ENCODE peak calls at places on chromosomes 6 and 20, in six cellular contexts. M is A549, Z is body of pancreas, V is heart left ventricle, W is adrenal gland, G is Peyer's patch. Q is an unnamed sample.

GRCh38 chr6:25449774-25450173 is 170.6 kb downstream of the CARMIL1 start:
- DNase-seq in M (no peak), Z (no peak), V (no peak), W (no peak), G (no peak), Q (no peak)

GRCh38 chr20:39944861-39945260 is 744.2 kb downstream of the MAFB start:
- DNase-seq in M (no peak), Z (no peak), V (no peak), W (no peak), G (no peak), Q (no peak)

GRCh38 chr6:51049983-51050877 is 231.6 kb downstream of the TFAP2B start:
- DNase-seq in M (no peak), Z (no peak), V (no peak), W (no peak), G (no peak), Q (peak; percentile 63)

GRCh38 chr6:147109707-147110106 is 94.5 kb upstream of the STXBP5 start:
- DNase-seq in M (no peak), Z (no peak), V (no peak), W (no peak), G (no peak), Q (no peak)

GRCh38 chr6:161918154-161918553 is 644.3 kb upstream of the AGPAT4 start:
- DNase-seq in M (peak; percentile 21), Z (no peak), V (no peak), W (no peak), G (no peak), Q (no peak)

GRCh38 chr6:131013495-131013894 is 49.5 kb downstream of the EPB41L2 start:
- DNase-seq in M (no peak), Z (peak; percentile 12), V (peak; percentile 32), W (no peak), G (no peak), Q (no peak)

GRCh38 chr6:129490551-129491245 is 219.3 kb downstream of the ARHGAP18 start:
- DNase-seq in M (peak; percentile 78), Z (peak; percentile 56), V (peak; percentile 50), W (no peak), G (peak; percentile 41), Q (peak; percentile 75)

GRCh38 chr20:62776692-62777527 is 19.4 kb upstream of the MRGBP start:
- DNase-seq in M (peak; percentile 61), Z (peak; percentile 57), V (no peak), W (no peak), G (peak; percentile 64), Q (peak; percentile 14)

GRCh38 chr6:143999406-143999805 is 8.7 kb downstream of the PLAGL1 start:
- DNase-seq in M (no peak), Z (no peak), V (no peak), W (no peak), G (no peak), Q (no peak)

GRCh38 chr20:59718681-59719080 is 114.3 kb downstream of the PHACTR3 start:
- DNase-seq in M (no peak), Z (no peak), V (no peak), W (no peak), G (no peak), Q (no peak)

GRCh38 chr6:11968241-11968806 is 43.8 kb upstream of the HIVEP1 start:
- DNase-seq in M (no peak), Z (no peak), V (no peak), W (no peak), G (no peak), Q (no peak)

GRCh38 chr6:155400022-155400965 is 55.3 kb downstream of the NOX3 start:
- DNase-seq in M (no peak), Z (no peak), V (no peak), W (no peak), G (no peak), Q (no peak)

GRCh38 chr6:122645256-122645655 is 35.1 kb downstream of the PKIB start:
- DNase-seq in M (no peak), Z (no peak), V (no peak), W (no peak), G (no peak), Q (no peak)

DNA sequence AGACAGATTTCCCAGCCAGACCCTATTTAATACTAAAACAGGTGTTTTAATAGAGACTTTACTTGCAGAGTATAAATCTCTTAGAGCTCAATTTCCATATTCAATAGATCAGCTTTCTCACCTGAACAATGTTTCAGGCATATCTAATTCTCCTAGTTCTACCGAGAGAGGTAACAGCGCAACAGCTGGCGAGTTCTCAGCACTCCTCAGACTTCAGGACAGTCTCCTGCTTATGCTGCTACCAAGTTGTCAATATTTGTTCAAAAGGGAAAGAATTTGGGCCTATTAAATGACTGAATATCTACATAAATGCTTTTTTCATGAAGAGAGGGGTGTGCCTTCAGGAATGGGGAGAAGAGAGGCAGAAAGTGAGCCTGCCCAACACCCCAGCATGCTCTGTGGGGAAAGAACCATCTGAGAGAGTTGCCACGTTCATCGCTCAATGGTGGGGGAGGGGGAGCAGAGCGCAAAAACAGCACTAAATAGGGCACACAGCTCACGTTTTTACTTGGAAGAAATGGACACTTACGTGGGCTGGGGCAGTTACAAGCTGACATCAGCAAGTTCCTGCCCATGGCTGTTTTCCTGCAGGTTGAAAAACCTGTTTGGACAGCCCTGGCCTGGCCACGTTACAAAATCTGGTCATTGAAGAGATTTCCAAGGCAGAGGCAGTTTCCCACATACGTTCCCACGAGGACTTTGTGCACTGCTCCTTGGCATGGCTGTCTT is 38.0 kb downstream of the EZR start:
- DNase-seq in M (no peak), Z (peak; percentile 92), V (no peak), W (no peak), G (no peak), Q (no peak)
- TF ChIP-seq POLR2A in M (no peak), Z (peak; percentile 22), V (no peak), W (no peak), G (no peak), Q (no peak)

DNA sequence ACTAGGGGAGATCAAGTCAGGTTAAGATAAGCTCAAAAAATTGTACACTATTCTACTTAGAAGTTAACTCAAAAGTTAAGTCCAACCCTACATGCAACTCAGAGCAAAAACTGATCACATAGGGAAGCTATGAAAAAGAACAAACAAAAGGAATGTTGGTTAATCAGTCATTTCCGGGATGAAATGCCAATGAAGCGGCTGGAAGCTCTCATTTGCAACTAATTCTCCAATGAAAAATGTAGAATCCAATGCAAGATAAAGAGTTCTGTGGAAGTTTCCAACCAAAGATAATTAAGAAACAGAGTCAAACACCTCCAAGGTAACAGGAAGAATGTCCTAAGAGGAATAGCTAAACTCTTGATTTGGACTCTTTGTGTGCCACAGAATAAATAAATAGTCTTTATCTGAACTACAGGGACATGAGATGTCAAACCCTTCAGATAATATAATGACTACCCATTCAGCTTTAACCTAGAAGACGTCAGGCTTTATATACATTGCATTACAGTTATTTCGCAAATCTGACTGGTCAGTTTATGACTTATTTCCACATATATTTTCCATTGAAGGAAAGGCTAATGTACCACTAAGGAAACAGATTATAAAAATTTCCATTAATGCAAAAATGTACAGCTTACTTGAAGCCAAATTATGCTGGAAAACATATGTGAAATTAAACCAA is 48.0 kb upstream of the DST start:
- DNase-seq in M (no peak), Z (no peak), V (no peak), W (no peak), G (no peak), Q (no peak)
- TF ChIP-seq POLR2A in M (no peak), Z (no peak), V (no peak), W (no peak), G (no peak), Q (no peak)

GRCh38 chr20:33649201-33649631 is 12.9 kb upstream of the C20orf144 start:
- DNase-seq in M (no peak), Z (no peak), V (no peak), W (no peak), G (no peak), Q (no peak)
- TF ChIP-seq POLR2A in M (no peak), Z (no peak), V (no peak), W (no peak), G (no peak), Q (no peak)

DNA sequence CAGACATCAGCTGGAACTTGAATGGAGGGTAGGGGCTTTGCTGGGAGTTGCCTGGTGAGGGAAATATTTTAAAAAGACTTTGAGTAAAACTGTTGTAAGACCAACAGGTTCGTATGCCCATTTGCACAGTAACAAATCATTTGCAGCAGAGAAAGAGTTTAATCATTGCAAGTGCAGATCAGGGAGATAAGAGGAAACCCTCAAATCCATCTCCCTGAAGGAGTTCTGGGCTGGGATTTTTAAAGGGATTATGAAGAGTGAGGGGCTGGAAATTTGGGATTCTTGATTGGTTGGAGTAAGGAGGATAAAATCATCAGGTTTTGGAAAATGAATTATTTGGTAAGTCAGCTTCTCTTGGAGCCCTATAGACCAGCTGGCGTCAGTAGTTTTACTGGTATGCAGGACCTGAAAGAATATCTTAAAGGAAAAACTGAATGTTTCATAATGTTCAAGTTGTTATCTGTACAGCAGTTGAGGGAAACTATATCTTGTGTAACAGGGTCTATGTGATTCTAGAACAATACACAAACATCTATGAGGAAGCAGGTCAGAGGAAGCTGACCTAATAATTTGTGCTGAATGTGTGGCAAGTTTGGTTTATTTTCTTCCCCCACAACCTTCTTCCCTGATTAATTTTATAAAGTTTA is 295.5 kb downstream of the PLCB1 start:
- DNase-seq in M (no peak), Z (no peak), V (no peak), W (no peak), G (no peak), Q (no peak)
- TF ChIP-seq POLR2A in M (no peak), Z (no peak), V (no peak), W (no peak), G (no peak), Q (no peak)